ENCODE peak calls at places on chromosomes 6 and 20, in eight cellular contexts. M is lung; R is kidney tubule cell; L is caudate nucleus; V is Caco-2; Y is HCEC 1CT; X is stimulated activated CD4-positive, alpha-beta T cell treated with anti-CD3 and anti-CD28 coated beads, Interleukin-1b, Interleukin-23, amount 100 ng/mL, for 4 hours; H is RCC 7860. K is an unnamed sample.

GRCh38 chr20:63940472-63941266 is 15.5 kb downstream of the UCKL1 start:
- DNase-seq in M (no peak), R (no peak), L (no peak), V (no peak), Y (no peak), X (no peak), H (no peak), K (no peak)

GRCh38 chr20:2151805-2152727 is 50.4 kb downstream of the STK35 start:
- DNase-seq in M (peak; percentile 40), R (peak; percentile 53), L (no peak), V (no peak), Y (peak; percentile 35), X (no peak), H (no peak), K (no peak)

GRCh38 chr20:50092436-50092835 is 20.5 kb downstream of the UBE2V1 start:
- DNase-seq in M (no peak), R (no peak), L (no peak), V (no peak), Y (no peak), X (no peak), H (no peak), K (no peak)

GRCh38 chr20:34872604-34873224 is at the start of gene GGT7:
- DNase-seq in M (peak; percentile 81), R (peak; percentile 81), L (peak; percentile 69), V (peak; percentile 98), Y (peak; percentile 60), X (peak; percentile 88), H (peak; percentile 60), K (peak; percentile 21)

GRCh38 chr6:145278163-145278807 is 457.0 kb downstream of the EPM2A start:
- DNase-seq in M (no peak), R (peak; percentile 66), L (no peak), V (no peak), Y (peak; percentile 53), X (no peak), H (no peak), K (peak; percentile 9)

GRCh38 chr6:158231551-158232444 is 63.6 kb downstream of the GTF2H5 start:
- DNase-seq in M (peak; percentile 67), R (peak; percentile 79), L (peak; percentile 77), V (peak; percentile 87), Y (peak; percentile 64), X (peak; percentile 69), H (peak; percentile 53), K (no peak)

GRCh38 chr6:147941143-147941542 is 401.5 kb upstream of the SASH1 start:
- DNase-seq in M (no peak), R (peak; percentile 64), L (no peak), V (no peak), Y (no peak), X (no peak), H (no peak), K (no peak)

GRCh38 chr6:252775-253526 is 39.3 kb upstream of the DUSP22 start:
- DNase-seq in M (no peak), R (no peak), L (no peak), V (no peak), Y (no peak), X (no peak), H (no peak), K (no peak)

GRCh38 chr20:20064303-20064702 is 12.0 kb downstream of the CFAP61 start:
- DNase-seq in M (no peak), R (no peak), L (no peak), V (no peak), Y (no peak), X (no peak), H (no peak), K (no peak)

GRCh38 chr6:148144917-148145521 is 197.6 kb upstream of the SASH1 start:
- DNase-seq in M (peak; percentile 68), R (peak; percentile 69), L (peak; percentile 12), V (peak; percentile 76), Y (peak; percentile 80), X (peak; percentile 58), H (peak; percentile 30), K (no peak)

GRCh38 chr20:33418033-33418432 is 16.7 kb upstream of the CDK5RAP1 start:
- DNase-seq in M (no peak), R (no peak), L (no peak), V (no peak), Y (no peak), X (no peak), H (no peak), K (no peak)

GRCh38 chr6:56772737-56773184 is 130.1 kb upstream of the DST start:
- DNase-seq in M (no peak), R (peak; percentile 94), L (no peak), V (no peak), Y (peak; percentile 82), X (no peak), H (peak; percentile 76), K (peak; percentile 82)

GRCh38 chr6:159525445-159526031 is 167.5 kb downstream of the SOD2 start:
- DNase-seq in M (no peak), R (no peak), L (no peak), V (no peak), Y (no peak), X (no peak), H (no peak), K (no peak)

GRCh38 chr6:25130518-25130917 is 148.7 kb upstream of the CARMIL1 start:
- DNase-seq in M (no peak), R (no peak), L (no peak), V (no peak), Y (no peak), X (no peak), H (no peak), K (no peak)

GRCh38 chr6:152206072-152206818 is 398.8 kb downstream of the ESR1 start:
- DNase-seq in M (no peak), R (peak; percentile 18), L (no peak), V (peak; percentile 32), Y (peak; percentile 28), X (peak; percentile 52), H (no peak), K (no peak)

GRCh38 chr6:142716097-142716496 is 228.9 kb downstream of the HIVEP2 start:
- DNase-seq in M (no peak), R (no peak), L (no peak), V (no peak), Y (no peak), X (no peak), H (no peak), K (no peak)

GRCh38 chr6:33812669-33813068 is 8.9 kb upstream of the MLN start:
- DNase-seq in M (no peak), R (peak; percentile 49), L (no peak), V (peak; percentile 85), Y (peak; percentile 7), X (peak; percentile 24), H (no peak), K (peak; percentile 14)

GRCh38 chr6:139296927-139297326 is 5.1 kb upstream of the TXLNB start:
- DNase-seq in M (no peak), R (peak; percentile 65), L (no peak), V (no peak), Y (peak; percentile 84), X (no peak), H (peak; percentile 56), K (peak; percentile 56)

GRCh38 chr20:61460261-61461047 is 208.4 kb downstream of the CDH4 start:
- DNase-seq in M (no peak), R (no peak), L (no peak), V (no peak), Y (no peak), X (no peak), H (no peak), K (no peak)

GRCh38 chr6:140012146-140012545 is 637.7 kb upstream of the CITED2 start:
- DNase-seq in M (no peak), R (no peak), L (no peak), V (no peak), Y (no peak), X (no peak), H (no peak), K (no peak)

GRCh38 chr6:137808836-137809315 is 58.2 kb upstream of the TNFAIP3 start:
- DNase-seq in M (no peak), R (peak; percentile 48), L (no peak), V (no peak), Y (no peak), X (no peak), H (no peak), K (no peak)

GRCh38 chr6:85464722-85465150 is 14.9 kb downstream of the NT5E start:
- DNase-seq in M (no peak), R (peak; percentile 98), L (no peak), V (no peak), Y (peak; percentile 96), X (no peak), H (peak; percentile 99), K (peak; percentile 79)

GRCh38 chr20:24589845-24590192 is 120.4 kb downstream of the SYNDIG1 start:
- DNase-seq in M (no peak), R (no peak), L (no peak), V (no peak), Y (no peak), X (no peak), H (no peak), K (no peak)

GRCh38 chr6:158047563-158048323 is 66.1 kb downstream of the SYNJ2 start:
- DNase-seq in M (no peak), R (no peak), L (no peak), V (no peak), Y (no peak), X (no peak), H (peak; percentile 55), K (no peak)

GRCh38 chr6:126826315-126826714 is 292.2 kb upstream of the RSPO3 start:
- DNase-seq in M (no peak), R (no peak), L (no peak), V (no peak), Y (no peak), X (no peak), H (no peak), K (no peak)

GRCh38 chr20:63254536-63255384 is 497 bp upstream of the NKAIN4 start:
- DNase-seq in M (no peak), R (no peak), L (no peak), V (peak; percentile 58), Y (no peak), X (no peak), H (no peak), K (no peak)

GRCh38 chr6:107731422-107732319 is 92.4 kb downstream of the SCML4 start:
- DNase-seq in M (no peak), R (no peak), L (no peak), V (peak; percentile 30), Y (no peak), X (no peak), H (no peak), K (no peak)

GRCh38 chr6:16375828-16376227 is 137.4 kb downstream of the GMPR start:
- DNase-seq in M (no peak), R (no peak), L (no peak), V (no peak), Y (no peak), X (no peak), H (no peak), K (no peak)

GRCh38 chr6:21438237-21438985 is 155.1 kb upstream of the SOX4 start:
- DNase-seq in M (no peak), R (peak; percentile 40), L (no peak), V (no peak), Y (peak; percentile 27), X (no peak), H (no peak), K (no peak)

GRCh38 chr6:26459023-26459810 is 1.5 kb downstream of the BTN2A1 start:
- DNase-seq in M (no peak), R (no peak), L (no peak), V (no peak), Y (no peak), X (no peak), H (no peak), K (no peak)

GRCh38 chr20:21681219-21681931 is 24.1 kb upstream of the PAX1 start:
- DNase-seq in M (no peak), R (no peak), L (no peak), V (no peak), Y (no peak), X (no peak), H (no peak), K (no peak)

GRCh38 chr6:54846857-54847721 is 518 bp downstream of the FAM83B start:
- DNase-seq in M (no peak), R (peak; percentile 65), L (no peak), V (peak; percentile 64), Y (no peak), X (no peak), H (no peak), K (no peak)

GRCh38 chr6:148523051-148523450 is 180.4 kb downstream of the SASH1 start:
- DNase-seq in M (no peak), R (peak; percentile 49), L (no peak), V (no peak), Y (peak; percentile 91), X (no peak), H (peak; percentile 59), K (no peak)

K was measured in kidney epithelial cell.